ENCODE peak calls at places on chromosomes 7 and 10, in five cellular contexts. R is tibial artery, J is cardiac fibroblast, Y is mammary epithelial cell, V is mucosa of descending colon. B is an unnamed sample.
A peak's percentile ranks its signal among the peaks of the same experiment; 100 is the strongest.

GRCh38 chr10:116761883-116762282 is 19.5 kb upstream of the HSPA12A start:
- DNase-seq in J (no peak), Y (no peak), R (no peak), V (no peak), B (no peak)

GRCh38 chr7:113159746-113160339 is 41.5 kb upstream of the SMIM30 start:
- DNase-seq in R (no peak), V (no peak), Y (peak; percentile 21), J (peak; percentile 63), B (peak; percentile 45)

GRCh38 chr7:3861941-3862340 is 560.9 kb downstream of the SDK1 start:
- DNase-seq in R (peak; percentile 47), V (no peak), Y (peak; percentile 86), J (peak; percentile 94), B (peak; percentile 87)

GRCh38 chr7:19060870-19061269 is 56.6 kb downstream of the TWIST1 start:
- DNase-seq in J (peak; percentile 78), V (no peak), R (no peak), Y (peak; percentile 19), B (peak; percentile 6)

GRCh38 chr7:131302876-131303707 is 24.6 kb upstream of the MKLN1 start:
- DNase-seq in Y (peak; percentile 38), R (no peak), V (peak; percentile 31), J (peak; percentile 45), B (peak; percentile 23)

GRCh38 chr7:83468251-83468739 is 180.6 kb downstream of the SEMA3E start:
- DNase-seq in Y (peak; percentile 98), V (peak; percentile 27), R (peak; percentile 71), J (peak; percentile 99), B (peak; percentile 99)

GRCh38 chr7:22082553-22082885 is 136.8 kb upstream of the CDCA7L start:
- DNase-seq in Y (no peak), R (no peak), V (no peak), J (no peak), B (no peak)

GRCh38 chr10:98062424-98062823 is 32.0 kb upstream of the CRTAC1 start:
- DNase-seq in R (no peak), Y (no peak), V (no peak), J (no peak), B (no peak)

GRCh38 chr10:100741386-100742066 is 3.9 kb upstream of the PAX2 start:
- DNase-seq in J (no peak), Y (no peak), V (no peak), R (no peak), B (no peak)

GRCh38 chr7:69787736-69788431 is 189.6 kb downstream of the AUTS2 start:
- DNase-seq in Y (no peak), R (no peak), V (no peak), J (no peak), B (no peak)

GRCh38 chr10:14282271-14282670 is 48.5 kb downstream of the FRMD4A start:
- DNase-seq in J (peak; percentile 44), Y (peak; percentile 39), R (no peak), V (no peak), B (peak; percentile 44)

GRCh38 chr10:107104026-107104652 is 60.4 kb downstream of the SORCS1 start:
- DNase-seq in J (no peak), Y (no peak), V (no peak), R (no peak), B (no peak)

GRCh38 chr7:480531-481218 is 39.0 kb downstream of the PDGFA start:
- DNase-seq in J (no peak), Y (no peak), R (peak; percentile 17), V (peak; percentile 20), B (no peak)

GRCh38 chr7:154746551-154746950 is 256.4 kb downstream of the PAXIP1 start:
- DNase-seq in R (no peak), J (no peak), Y (no peak), V (no peak), B (no peak)

GRCh38 chr10:71433116-71433982 is 36.6 kb downstream of the CDH23 start:
- DNase-seq in Y (no peak), V (no peak), R (no peak), J (no peak), B (no peak)

GRCh38 chr7:96499532-96499931 is 177.6 kb upstream of the SLC25A13 start:
- DNase-seq in Y (no peak), V (no peak), J (no peak), R (no peak), B (no peak)

GRCh38 chr10:35640474-35640873 is 1.6 kb downstream of the FZD8 start:
- DNase-seq in V (peak; percentile 79), J (peak; percentile 81), Y (peak; percentile 66), R (peak; percentile 57), B (peak; percentile 76)

GRCh38 chr7:143901710-143902587 is at the start of gene TCAF1:
- DNase-seq in R (peak; percentile 94), Y (peak; percentile 94), J (peak; percentile 96), V (peak; percentile 97), B (peak; percentile 93)

DNA sequence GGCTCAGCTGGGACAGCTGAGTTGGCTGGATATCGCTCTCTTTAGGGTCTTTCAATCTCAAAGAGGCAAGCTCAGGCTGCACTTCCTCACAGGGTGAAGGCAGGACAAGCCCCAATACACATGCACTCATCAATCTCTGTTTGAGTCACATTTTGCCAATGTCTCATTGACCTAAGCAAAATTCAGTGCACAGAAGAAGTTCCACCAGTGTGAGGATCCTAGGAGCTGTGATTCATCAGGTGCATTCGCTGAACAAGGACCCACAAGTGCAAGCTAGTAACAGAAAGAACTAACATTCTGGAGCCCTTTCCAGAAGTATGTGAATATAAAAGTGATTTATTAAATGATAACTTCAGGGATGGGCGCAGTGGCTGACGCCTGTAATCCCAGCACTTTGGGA is 477.2 kb downstream of the GPAM start:
- DNase-seq in R (no peak), Y (no peak), V (no peak), J (peak; percentile 19), B (no peak)
- H3K4me3 ChIP-seq in R (no peak overlapping the region), Y (no peak overlapping the region), V (no peak overlapping the region), J (no peak overlapping the region), B (no peak overlapping the region)

GRCh38 chr7:37277513-37277912 is 171.2 kb downstream of the ELMO1 start:
- DNase-seq in J (no peak), Y (no peak), R (no peak), V (no peak), B (no peak)
- H3K4me3 ChIP-seq in J (no peak overlapping the region), Y (no peak overlapping the region), R (no peak overlapping the region), V (no peak overlapping the region), B (no peak overlapping the region)

GRCh38 chr7:27032843-27033242 is 63.0 kb downstream of the HOXA1 start:
- DNase-seq in J (no peak), R (no peak), V (no peak), Y (no peak), B (peak; percentile 13)

GRCh38 chr7:27030393-27031001 is 65.3 kb downstream of the HOXA1 start:
- DNase-seq in R (no peak), Y (no peak), J (no peak), V (no peak), B (no peak)

GRCh38 chr7:27031289-27032172 is 64.3 kb downstream of the HOXA1 start:
- DNase-seq in R (no peak), J (peak; percentile 52), Y (peak; percentile 61), V (no peak), B (peak; percentile 87)
- H3K4me3 ChIP-seq in R (no peak overlapping the region), J (no peak overlapping the region), Y (peak overlapping the region; percentile 0), V (no peak overlapping the region), B (peak overlapping the region; percentile 18)

GRCh38 chr7:150755473-150756099 is 18.4 kb downstream of the GIMAP5 start:
- DNase-seq in Y (peak; percentile 11), J (peak; percentile 40), R (peak; percentile 39), V (no peak), B (no peak)

GRCh38 chr7:150753826-150754603 is 16.8 kb downstream of the GIMAP5 start:
- DNase-seq in V (no peak), J (peak; percentile 6), R (no peak), Y (peak; percentile 27), B (no peak)

GRCh38 chr7:150756858-150757257 is 19.6 kb downstream of the GIMAP5 start:
- DNase-seq in Y (no peak), R (no peak), J (peak; percentile 7), V (no peak), B (no peak)

GRCh38 chr7:150753239-150753638 is 16.0 kb downstream of the GIMAP5 start:
- DNase-seq in R (peak; percentile 42), Y (no peak), V (no peak), J (no peak), B (no peak)

GRCh38 chr7:150754950-150755349 is 17.7 kb downstream of the GIMAP5 start:
- DNase-seq in J (no peak), R (no peak), V (no peak), Y (no peak), B (no peak)
- H3K4me3 ChIP-seq in J (no peak overlapping the region), R (no peak overlapping the region), V (no peak overlapping the region), Y (no peak overlapping the region), B (no peak overlapping the region)

DNA sequence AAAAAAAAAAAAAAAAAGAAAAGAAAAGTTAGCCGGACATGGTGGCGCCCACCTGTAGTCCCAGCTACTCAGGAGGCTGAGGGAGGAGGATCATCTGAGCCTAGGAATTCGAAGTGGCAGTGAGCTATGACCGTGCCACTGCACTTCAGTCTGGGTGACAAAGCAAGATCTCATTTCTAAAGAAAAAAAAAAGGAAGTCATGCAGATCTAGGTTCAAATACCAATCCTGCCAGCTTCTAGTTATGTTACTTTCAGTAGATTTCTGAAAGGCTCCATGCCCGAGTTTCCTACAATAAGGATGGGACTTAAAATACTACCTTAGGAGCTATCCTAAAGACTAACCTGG is 4.5 kb downstream of the ZC3HAV1 start:
- DNase-seq in R (no peak), V (no peak), J (no peak), Y (no peak), B (no peak)
- H3K4me3 ChIP-seq in R (no peak overlapping the region), V (no peak overlapping the region), J (no peak overlapping the region), Y (no peak overlapping the region), B (no peak overlapping the region)

GRCh38 chr10:11179231-11180105 is 161.8 kb downstream of the CELF2 start:
- DNase-seq in R (no peak), J (no peak), V (no peak), Y (no peak), B (no peak)
- H3K4me3 ChIP-seq in R (no peak overlapping the region), J (no peak overlapping the region), V (no peak overlapping the region), Y (no peak overlapping the region), B (no peak overlapping the region)